ENCODE peak calls at places on chromosome 11, in five cellular contexts. R, B, S, P and Q are unnamed samples.

GRCh38 chr11:20688761-20689160 is 19.4 kb downstream of the NELL1 start:
- DNase-seq in S (no peak), P (no peak), B (no peak), R (no peak), Q (no peak)

GRCh38 chr11:76148941-76149613 is 57.2 kb downstream of the WNT11 start:
- DNase-seq in B (no peak), S (no peak), P (no peak), R (no peak), Q (no peak)

GRCh38 chr11:73203322-73203721 is 14.8 kb upstream of the P2RY2 start:
- DNase-seq in P (no peak), R (no peak), S (no peak), B (no peak), Q (no peak)

GRCh38 chr11:128619540-128620305 is 32.4 kb upstream of the ETS1 start:
- DNase-seq in S (no peak), R (no peak), P (no peak), B (no peak), Q (no peak)

GRCh38 chr11:126901783-126902182 is 98.8 kb downstream of the KIRREL3 start:
- DNase-seq in B (no peak), P (no peak), R (no peak), S (no peak), Q (no peak)

GRCh38 chr11:33634291-33634834 is 66.3 kb downstream of the C11orf91 start:
- DNase-seq in B (no peak), S (peak; percentile 67), R (no peak), P (no peak), Q (no peak)

GRCh38 chr11:31606893-31607292 is 97.3 kb downstream of the ELP4 start:
- DNase-seq in P (no peak), S (no peak), B (no peak), R (no peak), Q (no peak)

GRCh38 chr11:200224-201003 is 6.8 kb downstream of the BET1L start:
- DNase-seq in S (no peak), B (no peak), R (peak; percentile 14), P (no peak), Q (no peak)

GRCh38 chr11:90448280-90448679 is 225.4 kb upstream of the CHORDC1 start:
- DNase-seq in B (no peak), R (no peak), P (no peak), S (no peak), Q (no peak)

GRCh38 chr11:28860898-28861297 is 752.7 kb downstream of the METTL15 start:
- DNase-seq in P (no peak), B (no peak), R (no peak), S (peak; percentile 70), Q (peak; percentile 52)

GRCh38 chr11:93921695-93922468 is 71.5 kb upstream of the VSTM5 start:
- DNase-seq in B (peak; percentile 75), R (peak; percentile 21), S (peak; percentile 80), P (no peak), Q (peak; percentile 22)

GRCh38 chr11:66883021-66883968 is 26.4 kb downstream of the LRFN4 start:
- DNase-seq in B (peak; percentile 92), S (peak; percentile 44), P (peak; percentile 39), R (peak; percentile 68), Q (peak; percentile 17)

GRCh38 chr11:115581871-115582639 is 77.8 kb upstream of the CADM1 start:
- DNase-seq in S (no peak), P (no peak), B (peak; percentile 84), R (no peak), Q (no peak)

GRCh38 chr11:48096588-48097525 is 116.5 kb downstream of the PTPRJ start:
- DNase-seq in R (no peak), B (no peak), S (no peak), P (no peak), Q (no peak)

GRCh38 chr11:35553831-35554230 is 28.4 kb upstream of the PAMR1 start:
- DNase-seq in R (no peak), P (no peak), S (no peak), B (no peak), Q (no peak)

GRCh38 chr11:87879118-87879517 is 296.1 kb downstream of the RAB38 start:
- DNase-seq in R (no peak), B (no peak), S (no peak), P (no peak), Q (no peak)

GRCh38 chr11:65717906-65718305 is 2.7 kb downstream of the RNASEH2C start:
- DNase-seq in S (no peak), R (no peak), P (no peak), B (no peak), Q (no peak)

GRCh38 chr11:44760917-44761545 is 34.3 kb downstream of the TSPAN18 start:
- DNase-seq in S (peak; percentile 57), P (no peak), B (no peak), R (no peak), Q (peak; percentile 85)

GRCh38 chr11:2295971-2296912 is 5.5 kb downstream of the C11orf21 start:
- DNase-seq in R (no peak), B (no peak), S (no peak), P (no peak), Q (no peak)

GRCh38 chr11:112004389-112004788 is 20.8 kb upstream of the DLAT start:
- DNase-seq in P (no peak), S (peak; percentile 42), B (no peak), R (no peak), Q (no peak)

GRCh38 chr11:69005631-69006368 is 7.2 kb downstream of the MRGPRF start:
- DNase-seq in P (no peak), R (no peak), B (no peak), S (no peak), Q (no peak)

GRCh38 chr11:15971215-15971546 is 385.2 kb downstream of the SOX6 start:
- DNase-seq in P (no peak), B (no peak), R (no peak), S (no peak), Q (no peak)

GRCh38 chr11:63015521-63016215 is at the start of gene SLC22A8:
- DNase-seq in B (no peak), R (no peak), P (no peak), S (no peak), Q (no peak)

GRCh38 chr11:44816761-44817160 is 90.0 kb downstream of the TSPAN18 start:
- DNase-seq in S (no peak), P (no peak), R (no peak), B (no peak), Q (no peak)